ENCODE peak calls at places on chromosomes 11 and 22, in seven cellular contexts. One of them, this sample, is unnamed.

GRCh38 chr22:49928571-49929552 is 10.4 kb downstream of the CRELD2 start:
- DNase-seq in K562: no peak
- DNase-seq in HCT116: no peak
- DNase-seq in GM23338: peak
- DNase-seq in transverse colon: no peak
- DNase-seq in GM12891: no peak
- DNase-seq in HL-60: no peak
- DNase-seq in this sample: no peak

GRCh38 chr11:88051386-88051785 is 123.9 kb downstream of the RAB38 start:
- DNase-seq in K562: no peak
- DNase-seq in HCT116: no peak
- DNase-seq in GM23338: no peak
- DNase-seq in transverse colon: no peak
- DNase-seq in GM12891: no peak
- DNase-seq in HL-60: no peak
- DNase-seq in this sample: no peak

GRCh38 chr11:130278151-130278550 is 36.6 kb downstream of the ZBTB44 start:
- DNase-seq in K562: no peak
- DNase-seq in HCT116: no peak
- DNase-seq in GM23338: no peak
- DNase-seq in transverse colon: no peak
- DNase-seq in GM12891: no peak
- DNase-seq in HL-60: no peak
- DNase-seq in this sample: no peak

GRCh38 chr11:125295922-125296321 is 131.4 kb downstream of the PKNOX2 start:
- DNase-seq in K562: no peak
- DNase-seq in HCT116: no peak
- DNase-seq in GM23338: no peak
- DNase-seq in transverse colon: no peak
- DNase-seq in GM12891: no peak
- DNase-seq in HL-60: no peak
- DNase-seq in this sample: no peak

GRCh38 chr11:10373340-10373739 is 68.5 kb downstream of the ADM start:
- DNase-seq in K562: no peak
- DNase-seq in HCT116: no peak
- DNase-seq in GM23338: no peak
- DNase-seq in transverse colon: no peak
- DNase-seq in GM12891: no peak
- DNase-seq in HL-60: no peak
- DNase-seq in this sample: no peak

GRCh38 chr11:96203567-96204365 is 139.2 kb downstream of the MAML2 start:
- DNase-seq in K562: no peak
- DNase-seq in HCT116: no peak
- DNase-seq in GM23338: no peak
- DNase-seq in transverse colon: no peak
- DNase-seq in GM12891: no peak
- DNase-seq in HL-60: no peak
- DNase-seq in this sample: no peak

GRCh38 chr11:31757245-31757835 is 53.8 kb downstream of the PAX6 start:
- DNase-seq in K562: no peak
- DNase-seq in HCT116: no peak
- DNase-seq in GM23338: no peak
- DNase-seq in transverse colon: no peak
- DNase-seq in GM12891: no peak
- DNase-seq in HL-60: no peak
- DNase-seq in this sample: no peak

GRCh38 chr11:62124186-62125113 is 639 bp downstream of the INCENP start:
- DNase-seq in K562: peak
- DNase-seq in HCT116: no peak
- DNase-seq in GM23338: peak
- DNase-seq in transverse colon: peak
- DNase-seq in GM12891: no peak
- DNase-seq in HL-60: peak
- DNase-seq in this sample: no peak

GRCh38 chr11:132969892-132970291 is 562.4 kb downstream of the OPCML start:
- DNase-seq in K562: no peak
- DNase-seq in HCT116: no peak
- DNase-seq in GM23338: no peak
- DNase-seq in transverse colon: no peak
- DNase-seq in GM12891: no peak
- DNase-seq in HL-60: no peak
- DNase-seq in this sample: no peak

GRCh38 chr11:105005451-105005845 is 17.5 kb downstream of the CASP5 start:
- DNase-seq in K562: no peak
- DNase-seq in HCT116: no peak
- DNase-seq in GM23338: no peak
- DNase-seq in transverse colon: no peak
- DNase-seq in GM12891: no peak
- DNase-seq in HL-60: no peak
- DNase-seq in this sample: no peak

GRCh38 chr11:2885017-2885675 is 429 bp downstream of the CDKN1C start:
- DNase-seq in K562: peak
- DNase-seq in HCT116: no peak
- DNase-seq in GM23338: peak
- DNase-seq in transverse colon: peak
- DNase-seq in GM12891: no peak
- DNase-seq in HL-60: peak
- DNase-seq in this sample: no peak

GRCh38 chr11:131710511-131710910 is 340.1 kb downstream of the NTM start:
- DNase-seq in K562: no peak
- DNase-seq in HCT116: no peak
- DNase-seq in GM23338: no peak
- DNase-seq in transverse colon: no peak
- DNase-seq in GM12891: no peak
- DNase-seq in HL-60: no peak
- DNase-seq in this sample: no peak

GRCh38 chr11:83159901-83160865 is 3.3 kb downstream of the PCF11 start:
- DNase-seq in K562: no peak
- DNase-seq in HCT116: no peak
- DNase-seq in GM23338: no peak
- DNase-seq in transverse colon: peak
- DNase-seq in GM12891: no peak
- DNase-seq in HL-60: peak
- DNase-seq in this sample: no peak

GRCh38 chr11:78562398-78562797 is 12.3 kb downstream of the NARS2 start:
- DNase-seq in K562: no peak
- DNase-seq in HCT116: no peak
- DNase-seq in GM23338: no peak
- DNase-seq in transverse colon: no peak
- DNase-seq in GM12891: no peak
- DNase-seq in HL-60: no peak
- DNase-seq in this sample: no peak

GRCh38 chr22:36331912-36332622 is 55.7 kb downstream of the MYH9 start:
- DNase-seq in K562: no peak
- DNase-seq in HCT116: no peak
- DNase-seq in GM23338: no peak
- DNase-seq in transverse colon: peak
- DNase-seq in GM12891: no peak
- DNase-seq in HL-60: peak
- DNase-seq in this sample: peak

GRCh38 chr22:49764151-49764581 is 63.5 kb downstream of the BRD1 start:
- DNase-seq in K562: no peak
- DNase-seq in HCT116: no peak
- DNase-seq in GM23338: no peak
- DNase-seq in transverse colon: peak
- DNase-seq in GM12891: no peak
- DNase-seq in HL-60: no peak
- DNase-seq in this sample: peak

GRCh38 chr11:74819400-74819799 is 70.8 kb downstream of the RNF169 start:
- DNase-seq in K562: no peak
- DNase-seq in HCT116: no peak
- DNase-seq in GM23338: no peak
- DNase-seq in transverse colon: no peak
- DNase-seq in GM12891: no peak
- DNase-seq in HL-60: no peak
- DNase-seq in this sample: no peak

GRCh38 chr11:2155511-2155910 is 5.5 kb downstream of the INS start:
- DNase-seq in K562: peak
- DNase-seq in HCT116: no peak
- DNase-seq in GM23338: no peak
- DNase-seq in transverse colon: no peak
- DNase-seq in GM12891: no peak
- DNase-seq in HL-60: no peak
- DNase-seq in this sample: no peak

GRCh38 chr11:86388198-86388597 is 13.5 kb downstream of the CCDC81 start:
- DNase-seq in K562: no peak
- DNase-seq in HCT116: no peak
- DNase-seq in GM23338: peak
- DNase-seq in transverse colon: no peak
- DNase-seq in GM12891: no peak
- DNase-seq in HL-60: no peak
- DNase-seq in this sample: no peak

GRCh38 chr22:40939202-40939601 is 12.0 kb upstream of the RBX1 start:
- DNase-seq in K562: no peak
- DNase-seq in HCT116: no peak
- DNase-seq in GM23338: no peak
- DNase-seq in transverse colon: no peak
- DNase-seq in GM12891: no peak
- DNase-seq in HL-60: no peak
- DNase-seq in this sample: no peak

DNA sequence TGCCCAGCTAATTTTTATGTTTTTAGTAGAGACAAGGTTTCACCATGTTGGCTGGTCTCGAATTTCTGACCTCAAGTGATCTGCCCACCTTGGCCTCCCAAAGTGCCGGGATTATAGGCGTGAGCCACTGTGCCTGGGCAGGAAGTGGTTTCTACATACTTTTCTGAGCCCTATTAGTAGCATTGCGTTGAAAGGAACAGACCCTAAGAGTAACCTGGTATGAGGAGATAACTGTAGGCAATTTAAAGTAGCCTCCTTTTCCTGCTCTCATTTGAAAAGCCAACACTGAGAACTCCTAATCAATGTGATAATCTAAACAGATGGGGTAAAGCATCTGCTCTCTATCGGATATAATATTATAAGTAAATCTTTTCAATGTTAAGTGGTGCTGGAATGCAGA is 20.5 kb downstream of the PDHX start:
- DNase-seq in K562: no peak
- DNase-seq in HCT116: no peak
- DNase-seq in GM23338: no peak
- DNase-seq in transverse colon: no peak
- DNase-seq in GM12891: no peak
- DNase-seq in HL-60: no peak
- DNase-seq in this sample: no peak
- TF ChIP-seq POLR2AphosphoS5 in K562: no peak
- TF ChIP-seq POLR2AphosphoS5 in HCT116: no peak
- TF ChIP-seq POLR2AphosphoS5 in GM23338: no peak
- TF ChIP-seq POLR2AphosphoS5 in transverse colon: no peak
- TF ChIP-seq POLR2AphosphoS5 in GM12891: no peak
- TF ChIP-seq POLR2AphosphoS5 in HL-60: no peak
- TF ChIP-seq POLR2AphosphoS5 in this sample: no peak

DNA sequence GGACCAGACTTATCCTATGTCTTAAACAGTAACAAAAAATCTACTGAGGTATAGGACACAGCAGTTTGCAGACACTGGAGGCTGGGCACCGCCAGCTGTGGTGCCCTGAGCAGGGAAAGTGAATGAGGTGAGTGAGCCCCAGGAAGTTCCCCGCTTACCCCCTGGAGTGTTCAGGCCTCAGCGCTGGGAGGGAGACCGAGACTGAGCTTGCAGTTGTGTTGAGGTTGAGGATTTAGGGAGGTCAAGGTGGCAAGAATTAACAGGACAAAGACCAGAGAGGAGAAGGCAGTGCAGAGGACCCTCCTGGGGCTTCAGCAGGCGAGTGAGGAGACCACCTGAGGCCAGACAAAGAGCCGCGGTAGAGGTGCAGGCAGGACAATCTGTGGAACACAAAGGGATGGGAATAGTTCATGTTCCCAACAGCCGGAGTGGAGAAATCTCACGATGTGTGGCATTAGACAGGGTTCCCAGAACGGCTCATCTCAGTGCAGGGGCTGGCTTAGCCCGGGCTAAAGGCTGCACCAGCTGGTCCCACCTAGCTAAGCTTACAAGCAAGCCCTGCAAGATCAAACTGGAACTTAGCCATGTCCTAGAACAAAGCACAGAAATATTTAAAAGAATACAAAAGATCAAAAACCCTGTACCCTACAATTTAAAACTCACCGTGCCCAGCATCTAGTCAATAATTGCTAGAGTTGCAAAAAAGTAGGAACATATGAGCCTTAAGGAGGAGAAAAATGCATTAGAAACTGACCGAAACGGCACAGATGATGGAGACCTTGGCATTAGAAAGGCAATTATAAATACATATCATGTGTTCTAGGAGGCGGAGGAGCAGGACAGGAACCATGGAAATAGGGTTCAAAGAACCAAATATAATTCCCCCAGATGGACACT is 47.4 kb upstream of the PITPNB start:
- DNase-seq in K562: no peak
- DNase-seq in HCT116: no peak
- DNase-seq in GM23338: no peak
- DNase-seq in transverse colon: no peak
- DNase-seq in GM12891: no peak
- DNase-seq in HL-60: no peak
- DNase-seq in this sample: no peak
- TF ChIP-seq POLR2AphosphoS5 in K562: no peak
- TF ChIP-seq POLR2AphosphoS5 in HCT116: no peak
- TF ChIP-seq POLR2AphosphoS5 in GM23338: no peak
- TF ChIP-seq POLR2AphosphoS5 in transverse colon: no peak
- TF ChIP-seq POLR2AphosphoS5 in GM12891: no peak
- TF ChIP-seq POLR2AphosphoS5 in HL-60: no peak
- TF ChIP-seq POLR2AphosphoS5 in this sample: no peak

GRCh38 chr11:43632171-43632570 is 48.4 kb upstream of the HSD17B12 start:
- DNase-seq in K562: no peak
- DNase-seq in HCT116: no peak
- DNase-seq in GM23338: no peak
- DNase-seq in transverse colon: no peak
- DNase-seq in GM12891: no peak
- DNase-seq in HL-60: no peak
- DNase-seq in this sample: no peak
- TF ChIP-seq POLR2AphosphoS5 in K562: no peak
- TF ChIP-seq POLR2AphosphoS5 in HCT116: no peak
- TF ChIP-seq POLR2AphosphoS5 in GM23338: no peak
- TF ChIP-seq POLR2AphosphoS5 in transverse colon: no peak
- TF ChIP-seq POLR2AphosphoS5 in GM12891: no peak
- TF ChIP-seq POLR2AphosphoS5 in HL-60: no peak
- TF ChIP-seq POLR2AphosphoS5 in this sample: no peak

DNA sequence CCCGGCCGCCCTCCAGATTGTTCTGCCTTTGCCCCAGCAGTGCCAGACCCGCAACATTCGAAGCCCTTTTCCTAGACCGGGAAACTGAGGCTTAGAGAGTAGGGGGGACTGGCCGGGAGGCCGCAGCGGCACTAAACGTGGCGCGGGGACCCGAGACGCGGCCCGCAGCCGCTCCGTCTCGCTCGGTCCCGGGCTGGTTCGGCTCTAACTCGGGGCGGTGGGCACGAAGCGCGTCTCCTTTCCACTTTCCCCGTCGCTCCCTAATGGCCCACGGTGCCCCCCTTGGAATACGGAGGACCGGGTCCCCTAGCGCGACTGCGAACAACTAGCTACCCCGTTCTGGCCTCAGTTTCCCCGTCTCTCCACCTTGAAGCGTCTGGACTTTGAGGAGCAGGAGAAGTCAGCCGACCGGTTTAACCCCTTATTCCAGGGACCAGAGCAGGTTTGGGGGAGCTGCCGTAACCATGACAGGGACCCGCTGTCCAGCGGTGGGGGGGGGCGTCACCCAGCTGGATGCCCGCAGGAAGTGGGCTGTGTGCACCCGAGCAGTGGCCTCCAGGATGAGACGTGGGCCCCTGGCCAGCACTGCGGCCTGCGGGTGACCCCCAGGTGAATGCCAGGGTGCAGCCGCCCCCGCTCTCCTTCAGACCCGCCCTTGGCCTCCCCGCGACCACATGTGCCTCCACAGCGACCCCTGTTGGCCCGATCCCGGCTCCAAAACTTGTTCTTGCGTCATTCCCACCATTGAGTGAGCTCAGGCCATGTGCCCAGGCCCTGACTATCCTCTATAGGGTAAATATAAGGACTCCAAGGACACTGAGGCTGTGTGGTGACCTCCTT is 1.1 kb downstream of the CDC42EP1 start:
- DNase-seq in K562: peak
- DNase-seq in HCT116: peak
- DNase-seq in GM23338: peak
- DNase-seq in transverse colon: peak
- DNase-seq in GM12891: peak
- DNase-seq in HL-60: peak
- DNase-seq in this sample: peak
- TF ChIP-seq POLR2AphosphoS5 in K562: no peak
- TF ChIP-seq POLR2AphosphoS5 in HCT116: peak
- TF ChIP-seq POLR2AphosphoS5 in GM23338: peak
- TF ChIP-seq POLR2AphosphoS5 in transverse colon: peak
- TF ChIP-seq POLR2AphosphoS5 in GM12891: no peak
- TF ChIP-seq POLR2AphosphoS5 in HL-60: no peak
- TF ChIP-seq POLR2AphosphoS5 in this sample: no peak